ENCODE peak calls at places on chromosomes 3 and 15, in eight cellular contexts. One of them, this sample, is unnamed.

GRCh38 chr3:59644479-59645075 is 594.8 kb upstream of the CFAP20DC start:
- DNase-seq in transverse colon: no peak
- DNase-seq in activated CD4-positive, alpha-beta T cell treated with anti-CD3 and anti-CD28 coated beads for 36 hours: no peak
- DNase-seq in fibroblast of mammary gland: no peak
- DNase-seq in AG09309: no peak
- DNase-seq in HuH-7.5: no peak
- DNase-seq in left ventricle myocardium superior: no peak
- DNase-seq in K562: no peak
- DNase-seq in this sample: no peak

GRCh38 chr3:194009019-194009418 is 126.9 kb upstream of the HES1 start:
- DNase-seq in fibroblast of mammary gland: no peak
- DNase-seq in K562: no peak
- DNase-seq in AG09309: no peak
- DNase-seq in HuH-7.5: no peak
- DNase-seq in left ventricle myocardium superior: no peak
- DNase-seq in activated CD4-positive, alpha-beta T cell treated with anti-CD3 and anti-CD28 coated beads for 36 hours: no peak
- DNase-seq in transverse colon: peak; percentile 51
- DNase-seq in this sample: no peak

GRCh38 chr3:149688122-149688757 is 30.4 kb upstream of the WWTR1 start:
- DNase-seq in left ventricle myocardium superior: no peak
- DNase-seq in HuH-7.5: no peak
- DNase-seq in fibroblast of mammary gland: no peak
- DNase-seq in transverse colon: no peak
- DNase-seq in K562: no peak
- DNase-seq in AG09309: no peak
- DNase-seq in activated CD4-positive, alpha-beta T cell treated with anti-CD3 and anti-CD28 coated beads for 36 hours: no peak
- DNase-seq in this sample: no peak

GRCh38 chr15:92848852-92849598 is 51.1 kb upstream of the CHD2 start:
- DNase-seq in activated CD4-positive, alpha-beta T cell treated with anti-CD3 and anti-CD28 coated beads for 36 hours: peak; percentile 52
- DNase-seq in fibroblast of mammary gland: peak; percentile 82
- DNase-seq in AG09309: peak; percentile 53
- DNase-seq in left ventricle myocardium superior: no peak
- DNase-seq in K562: peak; percentile 43
- DNase-seq in transverse colon: no peak
- DNase-seq in HuH-7.5: no peak
- DNase-seq in this sample: peak; percentile 63

GRCh38 chr3:187130346-187131066 is 8.8 kb downstream of the RPL39L start:
- DNase-seq in transverse colon: no peak
- DNase-seq in left ventricle myocardium superior: no peak
- DNase-seq in fibroblast of mammary gland: peak; percentile 51
- DNase-seq in activated CD4-positive, alpha-beta T cell treated with anti-CD3 and anti-CD28 coated beads for 36 hours: peak; percentile 63
- DNase-seq in HuH-7.5: no peak
- DNase-seq in AG09309: no peak
- DNase-seq in K562: no peak
- DNase-seq in this sample: peak; percentile 64

GRCh38 chr3:40580494-40581091 is 55.8 kb downstream of the ZNF621 start:
- DNase-seq in activated CD4-positive, alpha-beta T cell treated with anti-CD3 and anti-CD28 coated beads for 36 hours: peak; percentile 79
- DNase-seq in AG09309: no peak
- DNase-seq in fibroblast of mammary gland: peak; percentile 77
- DNase-seq in left ventricle myocardium superior: peak; percentile 60
- DNase-seq in K562: peak; percentile 81
- DNase-seq in HuH-7.5: peak; percentile 62
- DNase-seq in transverse colon: peak; percentile 54
- DNase-seq in this sample: peak; percentile 79

GRCh38 chr15:41934843-41935242 is 37.5 kb downstream of the EHD4 start:
- DNase-seq in K562: no peak
- DNase-seq in activated CD4-positive, alpha-beta T cell treated with anti-CD3 and anti-CD28 coated beads for 36 hours: peak; percentile 84
- DNase-seq in left ventricle myocardium superior: no peak
- DNase-seq in fibroblast of mammary gland: no peak
- DNase-seq in AG09309: no peak
- DNase-seq in transverse colon: peak; percentile 61
- DNase-seq in HuH-7.5: no peak
- DNase-seq in this sample: peak; percentile 92

GRCh38 chr3:15539066-15539465 is 17.6 kb upstream of the COLQ start:
- DNase-seq in fibroblast of mammary gland: no peak
- DNase-seq in transverse colon: no peak
- DNase-seq in activated CD4-positive, alpha-beta T cell treated with anti-CD3 and anti-CD28 coated beads for 36 hours: no peak
- DNase-seq in AG09309: no peak
- DNase-seq in HuH-7.5: no peak
- DNase-seq in K562: no peak
- DNase-seq in left ventricle myocardium superior: no peak
- DNase-seq in this sample: no peak

GRCh38 chr3:46664971-46665762 is 28.3 kb downstream of the ALS2CL start:
- DNase-seq in fibroblast of mammary gland: no peak
- DNase-seq in activated CD4-positive, alpha-beta T cell treated with anti-CD3 and anti-CD28 coated beads for 36 hours: no peak
- DNase-seq in K562: no peak
- DNase-seq in left ventricle myocardium superior: peak; percentile 55
- DNase-seq in HuH-7.5: no peak
- DNase-seq in transverse colon: no peak
- DNase-seq in AG09309: no peak
- DNase-seq in this sample: no peak

GRCh38 chr3:143793971-143794370 is 54.3 kb downstream of the SLC9A9 start:
- DNase-seq in transverse colon: no peak
- DNase-seq in AG09309: no peak
- DNase-seq in activated CD4-positive, alpha-beta T cell treated with anti-CD3 and anti-CD28 coated beads for 36 hours: no peak
- DNase-seq in HuH-7.5: no peak
- DNase-seq in K562: no peak
- DNase-seq in left ventricle myocardium superior: no peak
- DNase-seq in fibroblast of mammary gland: peak; percentile 51
- DNase-seq in this sample: no peak

GRCh38 chr3:75042941-75043340 is 428.5 kb upstream of the CNTN3 start:
- DNase-seq in transverse colon: no peak
- DNase-seq in activated CD4-positive, alpha-beta T cell treated with anti-CD3 and anti-CD28 coated beads for 36 hours: no peak
- DNase-seq in left ventricle myocardium superior: no peak
- DNase-seq in AG09309: no peak
- DNase-seq in HuH-7.5: no peak
- DNase-seq in fibroblast of mammary gland: no peak
- DNase-seq in K562: no peak
- DNase-seq in this sample: no peak

This sample was measured in activated naive CD4-positive, alpha-beta T cell treated with anti-CD3 and anti-CD28 coated beads for 36 hours.